ENCODE peak calls at places on chromosome 22, in five cellular contexts. V is GM23248, P is HCT116, D is hepatocyte, M is fibroblast of lung. X is an unnamed sample.
A peak's percentile ranks its signal among the peaks of the same experiment; 100 is the strongest.

GRCh38 chr22:37345863-37346514 is 63.7 kb downstream of the CYTH4 start:
- DNase-seq in V (peak; percentile 87), P (no peak), D (peak; percentile 41), M (peak; percentile 98), X (no peak)

GRCh38 chr22:29206372-29207230 is 905 bp downstream of the EMID1 start:
- DNase-seq in V (no peak), P (no peak), D (no peak), M (no peak), X (no peak)

GRCh38 chr22:32354360-32355351 is 3.0 kb upstream of the RFPL3 start:
- DNase-seq in V (peak; percentile 51), P (peak; percentile 49), D (no peak), M (peak; percentile 31), X (no peak)

GRCh38 chr22:38751422-38752346 is 4.1 kb downstream of the SUN2 start:
- DNase-seq in V (no peak), P (no peak), D (no peak), M (peak; percentile 37), X (no peak)

GRCh38 chr22:38802671-38803121 is 8.8 kb upstream of the DNAL4 start:
- DNase-seq in V (peak; percentile 99), P (peak; percentile 62), D (peak; percentile 56), M (peak; percentile 92), X (peak; percentile 86)

GRCh38 chr22:31680764-31681624 is 19.0 kb upstream of the PISD start:
- DNase-seq in V (peak; percentile 78), P (no peak), D (no peak), M (peak; percentile 88), X (no peak)

GRCh38 chr22:29072193-29072978 is 449 bp upstream of the KREMEN1 start:
- DNase-seq in V (peak; percentile 92), P (peak; percentile 89), D (peak; percentile 97), M (peak; percentile 48), X (peak; percentile 72)

GRCh38 chr22:38416621-38417251 is 38.3 kb downstream of the KCNJ4 start:
- DNase-seq in V (no peak), P (no peak), D (peak; percentile 2), M (no peak), X (no peak)

GRCh38 chr22:30340911-30341685 is 14.4 kb upstream of the TBC1D10A start:
- DNase-seq in V (no peak), P (no peak), D (no peak), M (no peak), X (no peak)

GRCh38 chr22:36027960-36028645 is 521 bp downstream of the RBFOX2 start:
- DNase-seq in V (no peak), P (no peak), D (no peak), M (no peak), X (peak; percentile 45)

GRCh38 chr22:29914165-29914564 is 31.2 kb downstream of the MTMR3 start:
- DNase-seq in V (peak; percentile 90), P (no peak), D (peak; percentile 10), M (peak; percentile 90), X (no peak)

GRCh38 chr22:33397381-33397907 is 339.3 kb upstream of the SYN3 start:
- DNase-seq in V (peak; percentile 12), P (no peak), D (no peak), M (no peak), X (no peak)

GRCh38 chr22:36770116-36770945 is 5.6 kb downstream of the IFT27 start:
- DNase-seq in V (no peak), P (no peak), D (no peak), M (no peak), X (no peak)

GRCh38 chr22:17891427-17892167 is 117.3 kb upstream of the BID start:
- DNase-seq in V (no peak), P (no peak), D (peak; percentile 59), M (no peak), X (peak; percentile 7)

GRCh38 chr22:37906364-37907008 is 389 bp downstream of the MICALL1 start:
- DNase-seq in V (peak; percentile 49), P (no peak), D (no peak), M (no peak), X (no peak)

GRCh38 chr22:38266120-38266519 is 6.7 kb downstream of the TMEM184B start:
- DNase-seq in V (no peak), P (no peak), D (no peak), M (peak; percentile 48), X (no peak)

GRCh38 chr22:33274941-33275443 is 216.8 kb upstream of the SYN3 start:
- DNase-seq in V (no peak), P (no peak), D (no peak), M (no peak), X (no peak)

GRCh38 chr22:29716814-29717213 is 3.0 kb upstream of the CABP7 start:
- DNase-seq in V (peak; percentile 82), P (peak; percentile 24), D (peak; percentile 88), M (peak; percentile 75), X (no peak)

GRCh38 chr22:19851291-19852176 is 3.1 kb downstream of the GNB1L start:
- DNase-seq in V (no peak), P (no peak), D (peak; percentile 10), M (no peak), X (no peak)
- H3K4me2 ChIP-seq in V (no peak overlapping the region), P (peak overlapping the region; percentile 72), D (no peak overlapping the region), M (no peak overlapping the region), X (no peak overlapping the region)

DNA sequence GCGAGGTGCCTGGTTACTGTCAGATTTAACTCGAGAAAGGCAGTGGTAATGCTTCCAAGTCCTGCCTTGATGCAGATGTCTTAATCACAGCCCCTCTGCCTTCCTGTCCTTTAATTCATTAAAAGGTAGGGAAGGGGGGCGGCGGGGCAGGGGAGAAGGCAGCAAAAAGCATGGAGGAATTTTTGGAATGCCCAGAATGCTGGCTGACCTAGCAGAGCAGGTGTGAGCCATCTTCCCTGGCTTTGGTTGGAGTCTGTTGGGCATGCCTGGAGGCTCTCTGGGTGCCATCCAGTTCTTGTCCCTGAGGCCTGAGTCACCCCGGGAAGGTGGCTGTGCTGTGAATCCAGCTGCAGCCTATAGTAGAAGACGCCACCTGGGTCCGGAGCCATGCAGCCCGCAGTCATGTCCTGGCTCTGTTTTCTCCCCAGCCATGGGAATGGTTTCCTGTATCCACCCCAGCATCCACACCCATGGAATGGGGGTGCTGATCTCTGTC is 15.6 kb downstream of the KIAA1671 start:
- DNase-seq in V (peak; percentile 56), P (peak; percentile 52), D (no peak), M (peak; percentile 51), X (no peak)
- H3K27ac ChIP-seq in V (no peak overlapping the region), P (peak overlapping the region; percentile 77), D (no peak overlapping the region), M (no peak overlapping the region), X (no peak overlapping the region)

DNA sequence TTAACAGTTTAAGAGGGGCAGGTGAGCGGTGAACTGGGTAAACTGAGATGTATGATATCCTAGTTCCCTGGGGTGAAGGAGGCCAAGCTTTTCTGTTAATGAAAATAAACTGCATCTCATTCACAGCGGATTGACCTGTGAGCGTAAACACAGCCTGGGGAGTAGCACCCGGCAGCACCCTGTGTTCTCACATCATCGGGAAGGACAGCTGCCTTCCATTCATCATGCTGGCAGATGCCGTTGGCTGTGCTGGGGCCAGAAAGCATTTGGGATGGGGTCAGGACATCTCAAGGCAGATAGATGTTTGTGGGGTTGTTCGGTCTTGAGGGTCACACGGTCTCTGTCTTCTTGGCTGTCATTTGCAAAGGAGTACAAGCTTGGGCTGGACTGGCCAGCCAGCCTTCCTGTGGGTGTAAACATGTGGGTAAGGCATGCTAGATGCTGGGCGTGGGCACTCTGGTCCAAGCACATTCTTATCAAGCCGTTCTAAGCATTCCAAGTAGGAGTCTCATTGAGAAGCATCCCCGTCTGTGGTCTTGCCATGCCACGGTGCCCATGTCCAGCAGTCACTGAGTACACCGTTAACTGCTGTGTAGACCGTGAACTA is 81.3 kb downstream of the TBC1D22A start:
- DNase-seq in V (peak; percentile 47), P (no peak), D (no peak), M (peak; percentile 73), X (no peak)
- H3K4me2 ChIP-seq in V (no peak overlapping the region), P (no peak overlapping the region), D (no peak overlapping the region), M (peak overlapping the region; percentile 6), X (no peak overlapping the region)

DNA sequence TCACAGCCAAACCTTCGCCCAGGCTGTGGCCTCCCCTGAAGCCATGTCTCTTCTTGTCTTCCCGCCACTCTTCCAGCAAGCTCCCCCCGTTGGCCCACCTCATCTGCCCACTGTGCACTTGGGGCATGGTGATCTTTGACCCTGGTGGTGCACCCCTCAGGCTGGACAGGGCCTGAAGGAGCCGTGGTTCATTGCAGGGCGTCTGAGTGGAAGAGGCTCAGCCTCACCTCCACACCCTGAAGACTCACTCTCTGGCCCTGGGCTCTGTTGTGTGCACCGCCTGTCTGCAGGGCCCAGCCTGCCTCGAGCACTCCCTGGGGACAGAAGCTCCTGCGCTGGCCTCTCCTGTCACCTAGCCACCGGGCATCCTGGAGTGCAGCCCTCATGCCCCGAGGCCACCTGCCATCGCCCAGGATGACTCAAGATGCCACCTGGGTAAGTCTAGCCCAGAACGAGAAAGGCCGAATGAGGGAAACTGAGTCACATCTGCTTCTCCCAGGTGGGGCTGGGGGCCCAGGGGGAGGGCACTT is 40.8 kb upstream of the PPARA start:
- DNase-seq in V (peak; percentile 47), P (no peak), D (no peak), M (no peak), X (no peak)
- H3K27ac ChIP-seq in V (peak overlapping the region; percentile 82), P (peak overlapping the region; percentile 52), D (no peak overlapping the region), M (peak overlapping the region; percentile 54), X (peak overlapping the region; percentile 93)

GRCh38 chr22:49502126-49502826 is 325.4 kb downstream of the BRD1 start:
- DNase-seq in V (no peak), P (peak; percentile 68), D (peak; percentile 50), M (peak; percentile 22), X (peak; percentile 57)

GRCh38 chr22:49505337-49506009 is 322.2 kb downstream of the BRD1 start:
- DNase-seq in V (no peak), P (no peak), D (no peak), M (no peak), X (no peak)

GRCh38 chr22:49500942-49501395 is 326.7 kb downstream of the BRD1 start:
- DNase-seq in V (no peak), P (no peak), D (no peak), M (no peak), X (no peak)

GRCh38 chr22:49503896-49504521 is 323.7 kb downstream of the BRD1 start:
- DNase-seq in V (no peak), P (no peak), D (no peak), M (no peak), X (no peak)

GRCh38 chr22:49503321-49503720 is 324.4 kb downstream of the BRD1 start:
- DNase-seq in V (no peak), P (no peak), D (no peak), M (no peak), X (no peak)
- H3K4me2 ChIP-seq in V (no peak overlapping the region), P (peak overlapping the region; percentile 73), D (no peak overlapping the region), M (no peak overlapping the region), X (no peak overlapping the region)

DNA sequence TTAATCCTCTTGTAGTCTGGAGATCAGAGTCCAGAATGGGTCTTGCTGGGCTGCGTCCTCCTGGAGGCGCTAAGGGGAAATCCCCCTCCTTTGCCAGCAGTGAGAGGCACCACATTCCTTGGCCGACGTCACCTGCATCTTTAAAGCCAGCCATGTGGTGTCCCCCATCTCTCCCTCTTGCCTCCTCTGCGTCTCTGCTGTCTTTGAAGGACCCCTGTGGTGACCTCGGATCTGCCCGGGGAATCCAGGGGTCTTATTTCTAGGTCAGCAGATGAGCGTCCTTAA is 27.2 kb upstream of the PARVB start:
- DNase-seq in V (no peak), P (no peak), D (no peak), M (no peak), X (no peak)
- H3K27ac ChIP-seq in V (no peak overlapping the region), P (no peak overlapping the region), D (no peak overlapping the region), M (no peak overlapping the region), X (no peak overlapping the region)

X was measured in A549.